ENCODE peak calls at places on chromosomes 13 and 19, in nine cellular contexts. L, K, A, R, O, X, J, E and M are unnamed samples.

GRCh38 chr13:89950225-89950624 is 1397.3 kb upstream of the MIR17HG start:
- DNase-seq in J (no peak), X (no peak), L (no peak), E (no peak), A (no peak), K (no peak), R (no peak), O (no peak), M (no peak)

GRCh38 chr13:112756967-112757758 is 67.3 kb downstream of the ATP11A start:
- DNase-seq in L (no peak), E (no peak), X (peak; percentile 34), O (peak; percentile 77), A (no peak), J (no peak), K (no peak), R (no peak), M (no peak)

GRCh38 chr13:48630291-48630690 is 23.4 kb upstream of the CYSLTR2 start:
- DNase-seq in X (no peak), E (no peak), L (no peak), A (no peak), O (no peak), J (no peak), R (no peak), K (no peak), M (no peak)

GRCh38 chr19:38667552-38668205 is 20.2 kb downstream of the ACTN4 start:
- DNase-seq in R (no peak), E (peak; percentile 95), J (no peak), A (no peak), K (no peak), O (no peak), L (no peak), X (peak; percentile 22), M (no peak)

GRCh38 chr19:55212447-55212846 is 3.1 kb upstream of the PTPRH start:
- DNase-seq in E (no peak), O (no peak), K (no peak), X (no peak), A (no peak), L (no peak), J (peak; percentile 39), R (no peak), M (no peak)

GRCh38 chr13:90365130-90365529 is 982.4 kb upstream of the MIR17HG start:
- DNase-seq in X (no peak), K (no peak), R (no peak), O (no peak), E (no peak), L (no peak), J (no peak), A (no peak), M (no peak)

GRCh38 chr13:48644951-48645350 is 8.8 kb upstream of the CYSLTR2 start:
- DNase-seq in X (no peak), O (no peak), A (no peak), R (no peak), J (no peak), K (no peak), L (no peak), E (no peak), M (no peak)

GRCh38 chr19:43560687-43561086 is 14.6 kb downstream of the XRCC1 start:
- DNase-seq in L (no peak), R (no peak), X (no peak), A (no peak), J (no peak), K (peak; percentile 23), O (no peak), E (peak; percentile 52), M (no peak)

GRCh38 chr19:1084024-1084868 is 10.9 kb downstream of the POLR2E start:
- DNase-seq in K (no peak), R (no peak), L (no peak), J (no peak), A (no peak), X (no peak), O (no peak), E (no peak), M (no peak)

GRCh38 chr13:30406779-30407416 is 15.4 kb upstream of the UBE2L5 start:
- DNase-seq in A (no peak), J (no peak), K (no peak), E (no peak), X (no peak), O (no peak), R (no peak), L (no peak), M (no peak)
- TF ChIP-seq CTCF in A (no peak), J (no peak), K (no peak), E (no peak), X (no peak), O (no peak), R (no peak), L (no peak), M (no peak)

DNA sequence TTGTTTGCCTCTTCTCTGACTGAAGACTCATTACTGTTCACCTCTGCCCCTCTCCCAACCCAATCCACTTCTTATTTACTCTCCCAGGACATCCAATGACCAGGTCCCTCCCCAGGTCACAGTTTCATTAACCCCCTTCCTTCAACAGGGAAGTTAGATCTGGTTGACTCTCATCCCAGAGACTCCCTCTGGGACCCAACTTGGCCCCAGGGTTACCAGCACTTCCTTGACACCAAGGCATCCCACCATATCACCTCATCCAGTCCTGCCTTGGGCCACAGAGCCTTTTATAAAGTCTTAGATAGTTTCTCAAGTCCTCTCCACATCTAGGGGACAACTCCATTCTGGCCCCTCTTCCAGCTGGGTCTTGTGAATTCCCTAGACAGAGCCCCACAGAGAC is 470.6 kb upstream of the TSHZ3 start:
- DNase-seq in K (no peak), A (no peak), O (no peak), E (no peak), R (no peak), L (no peak), X (no peak), J (no peak), M (no peak)
- TF ChIP-seq CTCF in K (no peak), A (no peak), O (no peak), E (no peak), R (no peak), L (no peak), X (no peak), J (no peak), M (no peak)

GRCh38 chr13:80341771-80342271 is 895 bp upstream of the SPRY2 start:
- DNase-seq in A (no peak), E (peak; percentile 43), J (no peak), R (peak; percentile 37), O (peak; percentile 89), L (peak; percentile 48), X (peak; percentile 68), K (peak; percentile 66), M (peak; percentile 28)

GRCh38 chr13:80340643-80341097 is 256 bp downstream of the SPRY2 start:
- DNase-seq in E (peak; percentile 70), J (no peak), X (no peak), A (no peak), K (no peak), O (no peak), L (peak; percentile 51), R (no peak), M (no peak)

GRCh38 chr13:80342541-80343371 is 1.8 kb upstream of the SPRY2 start:
- DNase-seq in O (peak; percentile 90), L (peak; percentile 86), J (peak; percentile 64), R (peak; percentile 91), X (peak; percentile 92), A (no peak), E (peak; percentile 66), K (peak; percentile 87), M (peak; percentile 95)

GRCh38 chr13:80339841-80340642 is 884 bp downstream of the SPRY2 start:
- DNase-seq in K (peak; percentile 30), E (peak; percentile 42), L (peak; percentile 59), A (no peak), R (peak; percentile 23), X (peak; percentile 74), J (peak; percentile 22), O (peak; percentile 60), M (peak; percentile 46)

DNA sequence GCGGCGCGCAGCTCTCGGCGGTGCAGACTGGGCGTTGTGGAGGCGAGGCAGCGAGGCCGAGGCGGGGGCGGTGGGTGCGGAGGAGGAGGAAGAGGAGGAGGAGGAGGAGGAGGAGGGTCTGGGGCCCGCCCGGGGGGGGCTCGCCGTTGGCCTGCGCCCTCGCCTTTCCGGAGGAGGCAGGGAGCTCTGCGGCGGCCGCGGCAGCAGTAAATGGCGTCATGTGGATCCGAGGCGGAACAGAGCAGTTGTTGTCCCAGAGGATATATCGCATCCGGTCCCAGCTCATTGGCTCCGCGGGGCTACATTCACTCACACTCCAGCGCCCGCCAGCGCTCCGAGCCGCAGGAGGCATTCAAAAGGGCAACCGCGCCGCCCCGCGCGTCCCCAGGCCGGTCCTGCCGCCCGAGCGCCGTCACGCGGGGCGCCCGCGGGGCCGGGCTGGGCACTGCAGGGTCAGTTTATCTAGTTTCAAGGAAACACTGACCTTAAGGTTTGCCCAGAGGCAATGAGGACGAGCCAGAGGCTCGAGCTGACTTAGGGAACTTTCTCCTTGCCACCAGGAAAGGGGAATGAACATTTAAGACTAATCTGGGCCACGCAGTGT is at the start of gene SPRY2:
- DNase-seq in A (peak; percentile 81), L (peak; percentile 94), X (peak; percentile 96), O (peak; percentile 97), R (peak; percentile 88), K (peak; percentile 87), J (peak; percentile 26), E (peak; percentile 96), M (peak; percentile 90)
- TF ChIP-seq CTCF in A (no peak), L (peak; percentile 27), X (peak; percentile 32), O (peak; percentile 22), R (peak; percentile 39), K (no peak), J (no peak), E (peak; percentile 15), M (no peak)

GRCh38 chr19:29670255-29670654 is 5.0 kb downstream of the PLEKHF1 start:
- DNase-seq in R (no peak), E (no peak), X (no peak), O (no peak), K (no peak), A (no peak), J (no peak), L (no peak), M (no peak)

GRCh38 chr19:29672933-29673336 is 7.7 kb downstream of the PLEKHF1 start:
- DNase-seq in K (no peak), X (peak; percentile 61), R (no peak), A (no peak), J (peak; percentile 87), E (no peak), O (no peak), L (peak; percentile 43), M (no peak)

GRCh38 chr19:29672319-29672932 is 7.2 kb downstream of the PLEKHF1 start:
- DNase-seq in L (no peak), J (no peak), R (no peak), A (no peak), E (no peak), O (no peak), X (no peak), K (no peak), M (no peak)

GRCh38 chr19:29673451-29674371 is 8.4 kb downstream of the PLEKHF1 start:
- DNase-seq in K (no peak), A (no peak), O (no peak), X (peak; percentile 67), E (no peak), L (no peak), R (no peak), J (no peak), M (no peak)

DNA sequence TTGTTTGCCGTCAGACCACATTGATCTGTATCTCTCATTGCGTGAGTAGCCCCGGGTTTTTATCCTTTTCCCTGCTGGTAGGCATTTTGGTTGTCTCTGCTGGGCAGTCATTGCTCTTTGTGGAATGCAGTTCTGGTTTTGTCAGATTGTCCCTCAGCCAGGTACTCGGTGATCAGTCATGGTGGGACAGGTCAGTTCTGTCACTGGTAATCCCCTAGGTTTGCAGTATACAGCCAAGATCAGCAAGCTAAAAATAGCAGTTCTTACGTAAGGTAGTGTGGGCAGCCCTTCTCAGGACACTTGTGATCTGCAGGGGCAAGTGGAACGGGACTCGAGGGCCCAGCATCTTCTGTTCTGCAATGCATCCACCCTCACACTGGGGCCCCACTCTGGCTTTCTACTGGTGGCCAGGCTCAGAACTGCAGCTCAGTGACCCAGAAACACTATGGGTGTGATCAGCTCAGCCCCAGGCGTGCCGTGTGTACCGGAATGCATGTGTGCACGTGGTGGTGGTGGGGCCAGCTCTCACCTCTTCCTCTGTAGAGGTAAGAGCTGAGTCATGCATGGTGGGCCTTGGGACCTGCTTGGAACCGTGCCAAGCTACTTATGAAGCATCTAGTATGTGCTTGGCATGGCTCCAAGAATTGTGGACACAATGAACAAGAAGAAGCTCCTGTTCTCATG is 6.3 kb downstream of the PLEKHF1 start:
- DNase-seq in X (peak; percentile 88), R (no peak), J (peak; percentile 91), E (no peak), A (no peak), K (no peak), O (no peak), L (peak; percentile 62), M (no peak)
- TF ChIP-seq CTCF in X (peak; percentile 2), R (no peak), J (peak; percentile 62), E (no peak), A (no peak), K (no peak), O (no peak), L (peak; percentile 40), M (peak; percentile 36)